ENCODE peak calls at places on chromosomes 6 and 20, in nine cellular contexts. X is CD8-positive, alpha-beta T cell; A is upper lobe of right lung; W is Peyer's patch; D is suprapubic skin; Z is left ventricle myocardium inferior; H is uterus; M is colonic mucosa; N is HCT116. T is an unnamed sample. For H3K36me3 and H3K27me3, the result is how much of the 10 kb centered on the place peaks cover.

GRCh38 chr6:21505574-21505990 is 88.0 kb upstream of the SOX4 start:
- DNase-seq in N (no peak), A (no peak), Z (no peak), M (no peak), D (no peak), W (no peak), H (no peak), X (no peak), T (no peak)

GRCh38 chr20:58718121-58718563 is 25.5 kb downstream of the NPEPL1 start:
- DNase-seq in D (peak), X (peak), N (no peak), A (no peak), Z (no peak), H (no peak), M (peak), W (no peak), T (no peak)

GRCh38 chr6:139457482-139457881 is 83.0 kb upstream of the CITED2 start:
- DNase-seq in D (no peak), W (no peak), H (no peak), X (no peak), N (no peak), M (no peak), Z (no peak), A (no peak), T (no peak)

GRCh38 chr6:15672291-15672690 is 9.5 kb upstream of the DTNBP1 start:
- DNase-seq in W (no peak), M (no peak), A (no peak), H (no peak), D (no peak), N (no peak), X (no peak), Z (no peak), T (no peak)

GRCh38 chr6:166586424-166587156 is at the start of gene RAMACL:
- DNase-seq in W (no peak), N (peak), Z (no peak), X (peak), H (no peak), A (no peak), M (peak), D (no peak), T (no peak)

GRCh38 chr6:162726997-162727346 is 594 bp downstream of the PRKN start:
- DNase-seq in N (no peak), A (no peak), Z (no peak), M (peak), D (no peak), X (no peak), H (peak), W (no peak), T (no peak)

GRCh38 chr6:53647437-53648094 is 18.0 kb downstream of the KLHL31 start:
- DNase-seq in Z (no peak), X (peak), M (no peak), H (no peak), D (no peak), W (no peak), A (no peak), N (no peak), T (no peak)

GRCh38 chr6:107304421-107305025 is 154.8 kb downstream of the PDSS2 start:
- DNase-seq in N (peak), A (no peak), M (no peak), Z (no peak), D (no peak), X (no peak), W (no peak), H (no peak), T (peak)

GRCh38 chr6:42166444-42167141 is 6.6 kb upstream of the GUCA1A start:
- DNase-seq in W (peak), N (peak), D (no peak), H (peak), A (no peak), X (peak), M (peak), Z (peak), T (peak)

GRCh38 chr6:20274115-20274514 is 61.8 kb upstream of the MBOAT1 start:
- DNase-seq in N (no peak), W (no peak), D (no peak), A (no peak), X (no peak), M (no peak), H (no peak), Z (no peak), T (no peak)

GRCh38 chr6:130018830-130019795 is 732 bp downstream of the L3MBTL3 start:
- DNase-seq in M (peak), W (peak), A (no peak), X (peak), H (peak), D (peak), Z (peak), N (no peak), T (no peak)

GRCh38 chr6:121349596-121349995 is 15.3 kb upstream of the TBC1D32 start:
- DNase-seq in X (no peak), M (no peak), D (no peak), N (no peak), H (no peak), W (no peak), Z (no peak), A (no peak), T (no peak)

GRCh38 chr20:63217706-63218105 is 1.8 kb upstream of the YTHDF1 start:
- DNase-seq in A (no peak), Z (no peak), D (no peak), N (no peak), X (no peak), H (no peak), M (no peak), W (no peak), T (no peak)

GRCh38 chr6:7172605-7173185 is 64.9 kb downstream of the RREB1 start:
- DNase-seq in M (no peak), D (no peak), A (no peak), Z (no peak), H (no peak), N (no peak), X (no peak), W (no peak), T (peak)

GRCh38 chr6:48068326-48069191 is 42.4 kb downstream of the PTCHD4 start:
- DNase-seq in N (no peak), D (no peak), W (peak), X (no peak), A (peak), M (no peak), Z (no peak), H (no peak), T (no peak)

GRCh38 chr6:167546611-167547327 is 221.9 kb downstream of the TTLL2 start:
- DNase-seq in H (no peak), D (no peak), M (no peak), Z (no peak), X (no peak), W (no peak), N (no peak), A (no peak), T (no peak)

GRCh38 chr6:82264321-82264720 is 16.8 kb upstream of the IBTK start:
- DNase-seq in N (no peak), M (no peak), D (no peak), A (no peak), H (no peak), W (no peak), Z (no peak), X (no peak), T (no peak)

GRCh38 chr20:37383229-37383989 is 37.5 kb downstream of the SRC start:
- DNase-seq in H (peak), N (peak), W (peak), X (no peak), A (peak), Z (no peak), D (peak), M (no peak), T (peak)
- H3K36me3 ChIP-seq in H (under half), N (under half), W (under half), X (under half), A (under half), Z (under half), D (under half), M (under half), T (under half)

GRCh38 chr20:10412591-10413408 is 21.2 kb downstream of the MKKS start:
- DNase-seq in X (no peak), H (no peak), M (no peak), Z (no peak), D (no peak), W (no peak), A (no peak), N (no peak), T (peak)
- TF ChIP-seq CTCF in X (no peak), H (no peak), M (no peak), Z (peak), D (no peak), W (no peak), A (no peak), N (peak), T (peak)

GRCh38 chr20:57274299-57274698 is 7.9 kb upstream of the BMP7 start:
- DNase-seq in M (no peak), W (no peak), X (no peak), H (no peak), D (no peak), Z (no peak), A (no peak), N (no peak), T (no peak)
- H3K27me3 ChIP-seq in M (under half), W (under half), X (under half), H (under half), D (under half), Z (half or more), A (under half), N (under half), T (under half)

GRCh38 chr6:152330984-152331383 is 306.2 kb downstream of the SYNE1 start:
- DNase-seq in Z (no peak), W (no peak), A (no peak), N (no peak), D (no peak), X (no peak), M (no peak), H (no peak), T (no peak)

GRCh38 chr6:152334555-152334954 is 302.6 kb downstream of the SYNE1 start:
- DNase-seq in Z (no peak), D (no peak), H (no peak), X (no peak), A (no peak), N (no peak), W (no peak), M (no peak), T (no peak)

DNA sequence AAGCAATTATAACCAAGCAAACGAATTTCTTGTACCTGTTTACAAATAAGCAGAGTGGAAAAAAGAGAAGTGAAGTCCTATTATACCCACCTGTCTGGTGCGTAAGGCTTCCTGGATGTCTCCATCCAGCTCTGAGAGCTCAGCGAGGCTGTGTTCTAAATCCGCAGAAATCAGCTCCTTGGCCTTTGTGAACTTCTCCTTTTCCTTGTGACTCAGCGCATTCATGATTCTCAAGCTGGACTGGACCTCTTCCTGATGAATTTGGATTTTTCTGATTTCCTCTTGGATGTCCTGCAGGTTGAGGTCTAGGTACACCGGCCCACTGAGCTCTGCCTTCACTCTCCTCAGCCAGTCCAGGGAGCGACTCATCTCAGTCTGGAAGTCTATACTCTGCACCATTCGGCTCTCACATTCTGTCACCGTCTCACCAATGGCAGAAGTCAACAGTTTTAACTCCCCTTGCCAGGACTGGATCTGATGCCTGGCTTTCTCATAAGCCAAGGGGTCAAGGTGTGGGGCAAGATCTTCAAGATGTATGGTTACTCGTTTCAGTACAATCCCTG is 307.4 kb downstream of the SYNE1 start:
- DNase-seq in D (no peak), W (no peak), N (no peak), H (no peak), Z (no peak), M (no peak), X (no peak), A (no peak), T (no peak)
- H3K36me3 ChIP-seq in D (under half), W (under half), N (under half), H (under half), Z (half or more), M (under half), X (under half), A (half or more), T (under half)